ENCODE peak calls at places on chromosomes 2 and 18, in seven cellular contexts. One of them, this sample, is unnamed.

GRCh38 chr18:63206433-63207153 is 113.0 kb downstream of the BCL2 start:
- DNase-seq in fibroblast of pulmonary artery: no peak
- DNase-seq in kidney: no peak
- DNase-seq in NCI-H1092: no peak
- DNase-seq in HEK293T: no peak
- DNase-seq in NCI-H1105: no peak
- DNase-seq in CD4-positive, alpha-beta memory T cell: no peak
- DNase-seq in this sample: no peak

GRCh38 chr2:55781542-55781941 is 87.9 kb upstream of the PNPT1 start:
- DNase-seq in fibroblast of pulmonary artery: no peak
- DNase-seq in kidney: no peak
- DNase-seq in NCI-H1092: no peak
- DNase-seq in HEK293T: no peak
- DNase-seq in NCI-H1105: no peak
- DNase-seq in CD4-positive, alpha-beta memory T cell: no peak
- DNase-seq in this sample: peak; percentile 11

GRCh38 chr2:145691659-145692058 is 1171.7 kb upstream of the ZEB2 start:
- DNase-seq in fibroblast of pulmonary artery: no peak
- DNase-seq in kidney: no peak
- DNase-seq in NCI-H1092: no peak
- DNase-seq in HEK293T: no peak
- DNase-seq in NCI-H1105: no peak
- DNase-seq in CD4-positive, alpha-beta memory T cell: no peak
- DNase-seq in this sample: no peak

GRCh38 chr2:18630101-18630500 is 40.7 kb upstream of the NT5C1B start:
- DNase-seq in fibroblast of pulmonary artery: peak; percentile 70
- DNase-seq in kidney: no peak
- DNase-seq in NCI-H1092: no peak
- DNase-seq in HEK293T: no peak
- DNase-seq in NCI-H1105: no peak
- DNase-seq in CD4-positive, alpha-beta memory T cell: no peak
- DNase-seq in this sample: no peak

GRCh38 chr2:10573709-10574108 is 116.1 kb downstream of the NOL10 start:
- DNase-seq in fibroblast of pulmonary artery: no peak
- DNase-seq in kidney: no peak
- DNase-seq in NCI-H1092: no peak
- DNase-seq in HEK293T: no peak
- DNase-seq in NCI-H1105: no peak
- DNase-seq in CD4-positive, alpha-beta memory T cell: no peak
- DNase-seq in this sample: no peak

GRCh38 chr2:96747061-96747460 is 7.2 kb upstream of the LMAN2L start:
- DNase-seq in fibroblast of pulmonary artery: no peak
- DNase-seq in kidney: no peak
- DNase-seq in NCI-H1092: no peak
- DNase-seq in HEK293T: no peak
- DNase-seq in NCI-H1105: no peak
- DNase-seq in CD4-positive, alpha-beta memory T cell: no peak
- DNase-seq in this sample: no peak

GRCh38 chr2:169670215-169670651 is 24.0 kb downstream of the CFAP210 start:
- DNase-seq in fibroblast of pulmonary artery: peak; percentile 33
- DNase-seq in kidney: no peak
- DNase-seq in NCI-H1092: no peak
- DNase-seq in HEK293T: no peak
- DNase-seq in NCI-H1105: no peak
- DNase-seq in CD4-positive, alpha-beta memory T cell: no peak
- DNase-seq in this sample: no peak

GRCh38 chr2:170818294-170819104 is 1.8 kb downstream of the GAD1 start:
- DNase-seq in fibroblast of pulmonary artery: no peak
- DNase-seq in kidney: no peak
- DNase-seq in NCI-H1092: no peak
- DNase-seq in HEK293T: no peak
- DNase-seq in NCI-H1105: no peak
- DNase-seq in CD4-positive, alpha-beta memory T cell: no peak
- DNase-seq in this sample: no peak

GRCh38 chr18:78362198-78362597 is 617.4 kb upstream of the SALL3 start:
- DNase-seq in fibroblast of pulmonary artery: no peak
- DNase-seq in kidney: no peak
- DNase-seq in NCI-H1092: no peak
- DNase-seq in HEK293T: no peak
- DNase-seq in NCI-H1105: no peak
- DNase-seq in CD4-positive, alpha-beta memory T cell: no peak
- DNase-seq in this sample: no peak

GRCh38 chr2:170475878-170476277 is 239.3 kb upstream of the SP5 start:
- DNase-seq in fibroblast of pulmonary artery: no peak
- DNase-seq in kidney: no peak
- DNase-seq in NCI-H1092: no peak
- DNase-seq in HEK293T: no peak
- DNase-seq in NCI-H1105: no peak
- DNase-seq in CD4-positive, alpha-beta memory T cell: no peak
- DNase-seq in this sample: no peak

GRCh38 chr2:121260370-121261154 is 24.4 kb downstream of the TFCP2L1 start:
- DNase-seq in fibroblast of pulmonary artery: no peak
- DNase-seq in kidney: no peak
- DNase-seq in NCI-H1092: peak; percentile 72
- DNase-seq in HEK293T: no peak
- DNase-seq in NCI-H1105: peak; percentile 86
- DNase-seq in CD4-positive, alpha-beta memory T cell: no peak
- DNase-seq in this sample: no peak

GRCh38 chr18:13103366-13103765 is 112.2 kb downstream of the CEP192 start:
- DNase-seq in fibroblast of pulmonary artery: peak; percentile 11
- DNase-seq in kidney: no peak
- DNase-seq in NCI-H1092: no peak
- DNase-seq in HEK293T: peak; percentile 9
- DNase-seq in NCI-H1105: no peak
- DNase-seq in CD4-positive, alpha-beta memory T cell: no peak
- DNase-seq in this sample: peak; percentile 12

GRCh38 chr18:50619833-50620232 is 59.9 kb downstream of the MAPK4 start:
- DNase-seq in fibroblast of pulmonary artery: no peak
- DNase-seq in kidney: no peak
- DNase-seq in NCI-H1092: no peak
- DNase-seq in HEK293T: no peak
- DNase-seq in NCI-H1105: no peak
- DNase-seq in CD4-positive, alpha-beta memory T cell: no peak
- DNase-seq in this sample: no peak

GRCh38 chr18:55485666-55486065 is 102.3 kb downstream of the TCF4 start:
- DNase-seq in fibroblast of pulmonary artery: peak; percentile 57
- DNase-seq in kidney: no peak
- DNase-seq in NCI-H1092: no peak
- DNase-seq in HEK293T: no peak
- DNase-seq in NCI-H1105: no peak
- DNase-seq in CD4-positive, alpha-beta memory T cell: no peak
- DNase-seq in this sample: no peak

GRCh38 chr2:19362652-19363473 is 4.4 kb upstream of the OSR1 start:
- DNase-seq in fibroblast of pulmonary artery: peak; percentile 88
- DNase-seq in kidney: peak; percentile 88
- DNase-seq in NCI-H1092: peak; percentile 74
- DNase-seq in HEK293T: peak; percentile 77
- DNase-seq in NCI-H1105: peak; percentile 82
- DNase-seq in CD4-positive, alpha-beta memory T cell: peak; percentile 42
- DNase-seq in this sample: peak; percentile 44

This sample was measured in Jurkat, Clone E6-1.